ENCODE peak calls at places on chromosomes 1 and 21, in six cellular contexts. F is NT2/D1, B is K562, P is HepG2, Y is HCT116, R is GM12878. T is an unnamed sample.

GRCh38 chr1:94961582-94961981 is 34.7 kb upstream of the CNN3 start:
- DNase-seq in Y (no peak), B (no peak), F (no peak), P (peak; percentile 57), R (no peak), T (no peak)

GRCh38 chr21:29095203-29095602 is 21.8 kb upstream of the CCT8 start:
- DNase-seq in Y (no peak), P (no peak), F (no peak), B (no peak), R (no peak), T (no peak)

GRCh38 chr1:97139512-97139911 is 417.9 kb downstream of the PTBP2 start:
- DNase-seq in R (no peak), F (no peak), Y (no peak), P (no peak), B (no peak), T (no peak)

GRCh38 chr1:96837817-96838216 is 116.2 kb downstream of the PTBP2 start:
- DNase-seq in Y (no peak), R (no peak), P (no peak), B (no peak), F (no peak), T (no peak)

GRCh38 chr1:162551969-162552683 is 9.4 kb upstream of the UAP1 start:
- DNase-seq in F (no peak), B (no peak), P (no peak), Y (no peak), R (no peak), T (no peak)

GRCh38 chr1:187476671-187477070 is 647.9 kb downstream of the PLA2G4A start:
- DNase-seq in R (no peak), P (no peak), F (no peak), Y (no peak), B (no peak), T (no peak)

GRCh38 chr1:58717979-58718378 is 18.1 kb upstream of the MYSM1 start:
- DNase-seq in R (no peak), P (no peak), F (no peak), Y (no peak), B (no peak), T (no peak)

GRCh38 chr1:109885589-109885988 is 25.1 kb upstream of the CSF1 start:
- DNase-seq in R (no peak), P (no peak), Y (no peak), F (no peak), B (no peak), T (no peak)

GRCh38 chr1:32701421-32701911 is 1.1 kb downstream of the SYNC start:
- DNase-seq in R (no peak), B (no peak), Y (no peak), P (no peak), F (no peak), T (no peak)

GRCh38 chr21:44975720-44976555 is 36.1 kb downstream of the SLX9 start:
- DNase-seq in F (no peak), P (no peak), Y (no peak), B (no peak), R (no peak), T (no peak)

GRCh38 chr1:19437911-19438310 is 47.4 kb downstream of the CAPZB start:
- DNase-seq in Y (no peak), B (no peak), F (no peak), P (no peak), R (no peak), T (no peak)

GRCh38 chr21:24829397-24829796 is 777.9 kb downstream of the MRPL39 start:
- DNase-seq in R (no peak), P (no peak), F (no peak), B (no peak), Y (no peak), T (no peak)

GRCh38 chr1:19053486-19053885 is 97.0 kb upstream of the IFFO2 start:
- DNase-seq in P (no peak), F (no peak), Y (no peak), R (no peak), B (no peak), T (no peak)

GRCh38 chr1:119787776-119788175 is 19.1 kb upstream of the HMGCS2 start:
- DNase-seq in Y (no peak), B (no peak), F (no peak), R (no peak), P (no peak), T (no peak)

GRCh38 chr1:51421961-51422360 is 91.6 kb upstream of the TTC39A start:
- DNase-seq in B (peak; percentile 59), R (no peak), F (peak; percentile 22), Y (peak; percentile 48), P (peak; percentile 33), T (no peak)

DNA sequence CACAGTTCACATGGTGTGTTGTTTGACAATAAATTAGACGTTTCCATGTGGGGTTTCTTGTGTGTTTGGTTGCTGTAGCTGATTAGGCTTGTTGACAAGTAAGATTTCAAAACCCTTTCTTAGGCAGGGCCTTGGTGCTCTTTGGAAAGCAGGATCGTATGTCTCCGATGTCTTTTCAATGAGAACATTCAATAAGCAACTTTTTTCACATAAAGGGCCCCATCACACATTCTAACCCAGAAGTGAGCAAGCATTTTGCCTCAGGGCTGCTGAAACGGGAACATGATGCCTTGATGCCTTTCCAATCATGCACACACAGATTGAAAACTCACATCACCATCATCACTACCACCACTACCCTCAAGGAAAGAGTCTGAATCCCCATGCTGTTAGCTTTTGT is 33.1 kb downstream of the LPAR3 start:
- DNase-seq in Y (no peak), P (no peak), F (no peak), B (no peak), R (no peak), T (no peak)
- TF ChIP-seq ZNF274 in Y (no peak), P (no peak), F (no peak), B (no peak), R (no peak), T (no peak)

GRCh38 chr1:72094209-72094608 is 188.1 kb downstream of the NEGR1 start:
- DNase-seq in B (no peak), P (no peak), F (no peak), R (no peak), Y (no peak), T (no peak)
- TF ChIP-seq ZNF274 in B (no peak), P (no peak), F (no peak), R (no peak), Y (no peak), T (no peak)

GRCh38 chr1:35857830-35858229 is 25.2 kb upstream of the AGO1 start:
- DNase-seq in R (no peak), P (no peak), Y (peak; percentile 10), F (peak; percentile 47), B (no peak), T (no peak)
- TF ChIP-seq ZNF274 in R (no peak), P (no peak), Y (no peak), F (no peak), B (no peak), T (no peak)

GRCh38 chr1:167473761-167474160 is 44.6 kb downstream of the CD247 start:
- DNase-seq in B (no peak), Y (no peak), R (no peak), P (no peak), F (no peak), T (no peak)

GRCh38 chr1:167474191-167474641 is 44.1 kb downstream of the CD247 start:
- DNase-seq in P (no peak), F (no peak), B (no peak), R (no peak), Y (no peak), T (no peak)

GRCh38 chr1:167469280-167469965 is 48.9 kb downstream of the CD247 start:
- DNase-seq in F (no peak), R (no peak), Y (no peak), P (no peak), B (no peak), T (no peak)

GRCh38 chr1:167476061-167476460 is 42.3 kb downstream of the CD247 start:
- DNase-seq in Y (no peak), R (no peak), B (no peak), P (no peak), F (no peak), T (no peak)

DNA sequence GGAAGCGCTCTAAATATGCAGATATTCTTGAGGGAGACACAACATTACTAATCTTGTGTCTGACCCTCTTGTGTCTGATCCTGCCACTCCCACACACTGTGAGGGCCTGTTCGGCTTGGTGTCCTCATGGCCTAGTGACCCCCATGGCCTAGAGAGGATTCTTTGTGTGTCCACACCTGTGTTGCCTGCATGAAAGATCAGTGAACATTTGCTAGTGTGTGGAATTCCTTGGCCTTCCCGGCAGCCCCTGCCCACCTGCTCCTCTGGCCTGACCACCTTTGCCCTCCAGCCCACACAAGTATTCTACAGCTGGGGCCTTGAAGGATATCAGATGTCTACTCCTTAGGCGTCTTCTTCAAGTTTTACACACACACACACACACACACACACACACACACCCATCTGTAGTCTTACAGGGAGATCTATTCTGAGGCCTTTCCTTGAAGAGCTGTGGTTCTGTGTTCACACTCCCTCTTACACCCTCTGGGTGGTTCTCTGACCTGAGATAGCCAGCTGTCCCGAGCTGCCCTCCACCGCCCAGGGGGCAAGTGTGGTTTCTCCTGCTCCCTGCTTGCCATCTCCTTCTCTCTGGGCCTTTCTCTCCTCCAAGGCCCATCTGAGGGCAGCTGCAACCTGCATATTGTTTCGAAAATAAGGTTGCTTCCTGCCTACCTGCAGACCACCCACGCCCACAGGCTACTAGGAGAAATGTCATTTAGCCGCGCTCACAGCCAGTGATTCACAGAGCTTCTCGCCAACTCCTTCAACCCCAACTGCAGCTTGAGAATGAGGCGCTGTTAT is 45.4 kb downstream of the CD247 start:
- DNase-seq in R (no peak), Y (no peak), P (no peak), F (no peak), B (peak; percentile 15), T (no peak)
- TF ChIP-seq ZNF274 in R (no peak), Y (no peak), P (no peak), F (no peak), B (no peak), T (no peak)

GRCh38 chr1:235416662-235417049 is 49.4 kb downstream of the TBCE start:
- DNase-seq in R (no peak), B (no peak), P (no peak), F (no peak), Y (no peak), T (no peak)
- TF ChIP-seq ZNF274 in R (no peak), B (no peak), P (no peak), F (no peak), Y (no peak), T (no peak)

T was measured in H1.